ENCODE peak calls at places on chromosome X, in four cellular contexts. One of them, this sample, is unnamed.

GRCh38 chrX:45596190-45596808 is 395.6 kb upstream of the DIPK2B start:
- DNase-seq in stimulated activated CD4-positive, alpha-beta T cell treated with anti-CD3 and anti-CD28 coated beads, TNF-alpha, amount 100 ng/mL, for 48 hours: no peak
- DNase-seq in AG08396: no peak
- DNase-seq in ascending aorta: no peak
- DNase-seq in this sample: no peak

GRCh38 chrX:1239681-1240142 is 27.3 kb upstream of the CRLF2 start:
- DNase-seq in stimulated activated CD4-positive, alpha-beta T cell treated with anti-CD3 and anti-CD28 coated beads, TNF-alpha, amount 100 ng/mL, for 48 hours: no peak
- DNase-seq in AG08396: no peak
- DNase-seq in ascending aorta: peak
- DNase-seq in this sample: no peak

GRCh38 chrX:48003367-48003757 is 427 bp downstream of the ZNF182 start:
- DNase-seq in stimulated activated CD4-positive, alpha-beta T cell treated with anti-CD3 and anti-CD28 coated beads, TNF-alpha, amount 100 ng/mL, for 48 hours: no peak
- DNase-seq in AG08396: no peak
- DNase-seq in ascending aorta: no peak
- DNase-seq in this sample: no peak

GRCh38 chrX:7266261-7266660 is 118.3 kb upstream of the PUDP start:
- DNase-seq in stimulated activated CD4-positive, alpha-beta T cell treated with anti-CD3 and anti-CD28 coated beads, TNF-alpha, amount 100 ng/mL, for 48 hours: no peak
- DNase-seq in AG08396: no peak
- DNase-seq in ascending aorta: no peak
- DNase-seq in this sample: no peak

GRCh38 chrX:132107291-132107690 is 20.5 kb downstream of the FRMD7 start:
- DNase-seq in stimulated activated CD4-positive, alpha-beta T cell treated with anti-CD3 and anti-CD28 coated beads, TNF-alpha, amount 100 ng/mL, for 48 hours: no peak
- DNase-seq in AG08396: no peak
- DNase-seq in ascending aorta: no peak
- DNase-seq in this sample: no peak

GRCh38 chrX:38968344-38968743 is 167.1 kb downstream of the MID1IP1 start:
- DNase-seq in stimulated activated CD4-positive, alpha-beta T cell treated with anti-CD3 and anti-CD28 coated beads, TNF-alpha, amount 100 ng/mL, for 48 hours: no peak
- DNase-seq in AG08396: no peak
- DNase-seq in ascending aorta: no peak
- DNase-seq in this sample: no peak

GRCh38 chrX:54447461-54447860 is 7.3 kb downstream of the TSR2 start:
- DNase-seq in stimulated activated CD4-positive, alpha-beta T cell treated with anti-CD3 and anti-CD28 coated beads, TNF-alpha, amount 100 ng/mL, for 48 hours: no peak
- DNase-seq in AG08396: no peak
- DNase-seq in ascending aorta: no peak
- DNase-seq in this sample: no peak

GRCh38 chrX:106734827-106735226 is 8.3 kb downstream of the RNF128 start:
- DNase-seq in stimulated activated CD4-positive, alpha-beta T cell treated with anti-CD3 and anti-CD28 coated beads, TNF-alpha, amount 100 ng/mL, for 48 hours: no peak
- DNase-seq in AG08396: no peak
- DNase-seq in ascending aorta: no peak
- DNase-seq in this sample: no peak

GRCh38 chrX:71532078-71532752 is 689 bp upstream of the OGT start:
- DNase-seq in stimulated activated CD4-positive, alpha-beta T cell treated with anti-CD3 and anti-CD28 coated beads, TNF-alpha, amount 100 ng/mL, for 48 hours: no peak
- DNase-seq in AG08396: peak
- DNase-seq in ascending aorta: no peak
- DNase-seq in this sample: no peak

GRCh38 chrX:67780694-67781109 is 236.9 kb downstream of the AR start:
- DNase-seq in stimulated activated CD4-positive, alpha-beta T cell treated with anti-CD3 and anti-CD28 coated beads, TNF-alpha, amount 100 ng/mL, for 48 hours: no peak
- DNase-seq in AG08396: peak
- DNase-seq in ascending aorta: peak
- DNase-seq in this sample: no peak

GRCh38 chrX:133007458-133007857 is 49.0 kb upstream of the HS6ST2 start:
- DNase-seq in stimulated activated CD4-positive, alpha-beta T cell treated with anti-CD3 and anti-CD28 coated beads, TNF-alpha, amount 100 ng/mL, for 48 hours: no peak
- DNase-seq in AG08396: no peak
- DNase-seq in ascending aorta: no peak
- DNase-seq in this sample: no peak

GRCh38 chrX:6460893-6461490 is 73.9 kb downstream of the VCX3A start:
- DNase-seq in stimulated activated CD4-positive, alpha-beta T cell treated with anti-CD3 and anti-CD28 coated beads, TNF-alpha, amount 100 ng/mL, for 48 hours: no peak
- DNase-seq in AG08396: no peak
- DNase-seq in ascending aorta: no peak
- DNase-seq in this sample: no peak

GRCh38 chrX:134074151-134074550 is 88.8 kb upstream of the GPC3 start:
- DNase-seq in stimulated activated CD4-positive, alpha-beta T cell treated with anti-CD3 and anti-CD28 coated beads, TNF-alpha, amount 100 ng/mL, for 48 hours: no peak
- DNase-seq in AG08396: no peak
- DNase-seq in ascending aorta: no peak
- DNase-seq in this sample: no peak

This sample was measured in NCI-H748 treated with DMSO at 0.1 percent for 48 hours.